ENCODE peak calls at places on chromosomes 5 and 9, in ten cellular contexts. I is adrenal gland, T is A549, L is right lobe of liver, H is GM12878, B is transverse colon, Y is stomach, O is Peyer's patch, J is uterus, N is upper lobe of left lung. S is an unnamed sample. For H3K9me3, the result is how much of the 10 kb centered on the place peaks cover.

GRCh38 chr9:126586236-126586635 is 27.5 kb upstream of the LMX1B start:
- DNase-seq in N (no peak), H (no peak), T (no peak), B (no peak), O (no peak), L (no peak), Y (no peak), I (no peak), J (no peak), S (no peak)

GRCh38 chr5:126044111-126044668 is 379.0 kb upstream of the GRAMD2B start:
- DNase-seq in L (no peak), B (no peak), N (no peak), T (no peak), H (no peak), Y (no peak), O (no peak), J (peak), I (no peak), S (no peak)

GRCh38 chr5:31867219-31867618 is 228.3 kb downstream of the PDZD2 start:
- DNase-seq in H (no peak), J (no peak), B (no peak), Y (no peak), T (no peak), I (no peak), O (no peak), L (no peak), N (no peak), S (no peak)

GRCh38 chr9:15349892-15350761 is 43.1 kb upstream of the TTC39B start:
- DNase-seq in L (no peak), O (peak), B (peak), H (no peak), I (no peak), Y (peak), N (no peak), J (no peak), T (peak), S (no peak)

GRCh38 chr5:178460174-178460573 is 130.0 kb downstream of the COL23A1 start:
- DNase-seq in J (no peak), B (no peak), N (no peak), I (no peak), H (no peak), Y (no peak), O (peak), L (no peak), T (no peak), S (no peak)

GRCh38 chr9:29625292-29625731 is 2052.0 kb upstream of the C9orf72 start:
- DNase-seq in O (no peak), T (no peak), Y (no peak), H (no peak), L (no peak), J (no peak), N (no peak), I (no peak), B (no peak), S (no peak)

GRCh38 chr9:34272146-34272545 is 56.9 kb downstream of the KIF24 start:
- DNase-seq in J (no peak), O (no peak), L (no peak), I (no peak), B (no peak), Y (no peak), H (no peak), T (no peak), N (no peak), S (no peak)

GRCh38 chr9:81182421-81182820 is 506.9 kb downstream of the TLE1 start:
- DNase-seq in H (no peak), O (no peak), B (no peak), L (no peak), T (peak), Y (no peak), I (no peak), N (no peak), J (no peak), S (no peak)

GRCh38 chr5:102527547-102527946 is 28.7 kb upstream of the SLCO6A1 start:
- DNase-seq in L (no peak), N (no peak), O (no peak), H (no peak), Y (no peak), B (no peak), J (no peak), T (no peak), I (no peak), S (no peak)

GRCh38 chr5:61881821-61882220 is 424.2 kb upstream of the KIF2A start:
- DNase-seq in I (no peak), B (no peak), Y (no peak), N (no peak), O (no peak), J (no peak), L (no peak), T (no peak), H (no peak), S (no peak)

GRCh38 chr5:40720071-40720470 is 35.7 kb downstream of the TTC33 start:
- DNase-seq in T (no peak), I (no peak), B (no peak), N (no peak), Y (no peak), H (no peak), O (no peak), L (no peak), J (no peak), S (no peak)
- H3K9me3 ChIP-seq in T (under half), I (under half), B (under half), N (under half), Y (under half), H (under half), O (under half), L (under half), J (under half), S (under half)

DNA sequence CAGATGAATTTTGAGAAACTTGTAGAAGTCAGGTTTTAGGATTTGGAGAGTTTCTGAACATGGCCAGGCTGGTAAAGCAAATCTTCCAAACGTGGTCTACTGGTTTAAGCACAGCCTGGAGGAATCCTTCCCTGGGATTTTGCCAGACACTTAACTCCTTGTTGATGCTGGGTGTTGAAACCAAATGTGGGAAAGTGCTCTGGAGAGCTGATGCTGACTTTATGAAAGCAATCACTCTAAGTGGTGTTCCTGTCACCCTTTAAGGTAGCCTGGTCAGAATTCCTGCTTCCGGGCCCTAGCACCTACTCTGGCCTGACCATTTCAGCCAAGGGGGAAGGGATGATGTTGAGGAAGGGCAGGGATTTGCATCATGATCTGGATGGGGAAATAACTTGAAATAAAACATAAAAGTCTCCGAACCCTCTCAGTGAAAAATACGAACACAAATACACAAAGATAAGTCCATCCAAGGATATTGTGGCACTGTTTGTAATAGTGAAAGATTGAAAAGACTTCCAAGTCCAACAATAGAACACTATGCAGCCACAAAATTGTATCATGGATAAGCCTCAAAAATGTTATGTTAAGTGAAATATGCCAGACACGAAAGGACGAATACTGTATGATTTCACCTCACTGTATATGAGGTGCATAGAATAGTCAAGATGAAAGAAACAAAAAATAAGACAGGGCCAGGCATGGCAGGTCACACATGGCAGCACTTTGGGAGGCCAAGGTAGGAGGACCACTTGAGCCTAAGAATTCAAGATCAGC is 57.7 kb downstream of the PDE6A start:
- DNase-seq in N (peak), J (no peak), L (no peak), T (no peak), B (no peak), Y (no peak), H (no peak), O (no peak), I (no peak), S (no peak)
- TF ChIP-seq POLR2A in N (no peak), J (no peak), L (no peak), T (no peak), B (no peak), Y (no peak), H (no peak), O (no peak), I (no peak), S (no peak)

DNA sequence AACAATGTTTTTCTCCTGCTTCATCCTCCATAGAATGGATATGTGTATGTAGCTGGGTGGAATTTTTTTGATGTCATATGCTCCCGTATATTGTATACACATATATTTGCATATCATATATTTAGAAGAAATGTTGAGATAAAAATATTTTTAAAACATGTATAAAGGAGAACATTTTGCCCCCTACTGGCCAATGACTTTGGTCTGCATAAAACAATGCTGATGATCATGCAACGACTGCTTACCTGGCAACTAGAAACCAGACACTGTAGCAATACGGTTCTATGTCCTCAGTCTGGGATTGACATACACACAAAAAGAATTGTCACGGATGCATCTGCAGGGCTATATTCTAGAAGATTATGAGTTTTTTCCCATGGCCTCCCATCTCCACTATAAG is 503.6 kb downstream of the ELAVL2 start:
- DNase-seq in J (no peak), T (no peak), I (no peak), N (no peak), H (no peak), Y (no peak), L (no peak), B (no peak), O (no peak), S (no peak)
- TF ChIP-seq CTCF in J (no peak), T (no peak), I (no peak), N (no peak), H (no peak), Y (no peak), L (peak), B (no peak), O (no peak), S (no peak)

DNA sequence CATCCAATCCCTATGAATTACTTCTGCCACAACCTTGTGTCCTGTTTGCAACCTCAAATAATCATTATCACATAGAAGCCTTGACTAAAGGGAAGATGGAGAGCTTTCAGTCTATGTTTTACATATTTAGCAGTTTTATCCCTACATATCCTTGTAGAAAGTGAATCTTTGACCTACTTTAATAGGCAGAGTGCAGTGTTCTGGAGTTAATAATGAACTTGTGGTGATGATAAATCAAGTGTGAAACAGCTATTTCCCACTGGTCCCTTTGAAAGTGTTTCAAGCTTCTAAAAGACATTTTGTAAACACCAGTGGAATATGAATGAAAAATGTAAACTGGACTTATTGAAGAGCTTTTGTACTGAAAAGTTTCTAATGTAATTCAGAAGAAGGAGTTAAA is 406.7 kb downstream of the GABRG2 start:
- DNase-seq in L (no peak), T (no peak), Y (no peak), O (no peak), I (no peak), H (no peak), N (no peak), J (no peak), B (no peak), S (no peak)
- H3K9me3 ChIP-seq in L (under half), T (under half), Y (under half), O (under half), I (under half), H (under half), N (under half), J (under half), B (under half), S (under half)

GRCh38 chr9:135480071-135480941 is 724 bp downstream of the PPP1R26 start:
- DNase-seq in L (peak), I (no peak), B (peak), J (no peak), T (peak), Y (peak), H (no peak), O (no peak), N (no peak), S (no peak)
- TF ChIP-seq POLR2A in L (no peak), I (no peak), B (peak), J (no peak), T (no peak), Y (no peak), H (no peak), O (no peak), N (peak), S (no peak)

DNA sequence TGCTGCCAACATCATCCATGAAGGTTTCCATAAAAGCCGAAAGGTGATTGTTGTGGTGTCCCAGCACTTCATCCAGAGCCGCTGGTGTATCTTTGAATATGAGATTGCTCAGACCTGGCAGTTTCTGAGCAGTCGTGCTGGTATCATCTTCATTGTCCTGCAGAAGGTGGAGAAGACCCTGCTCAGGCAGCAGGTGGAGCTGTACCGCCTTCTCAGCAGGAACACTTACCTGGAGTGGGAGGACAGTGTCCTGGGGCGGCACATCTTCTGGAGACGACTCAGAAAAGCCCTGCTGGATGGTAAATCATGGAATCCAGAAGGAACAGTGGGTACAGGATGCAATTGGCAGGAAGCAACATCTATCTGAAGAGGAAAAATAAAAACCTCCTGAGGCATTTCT is 10.1 kb downstream of the TLR4 start:
- DNase-seq in J (no peak), N (no peak), I (no peak), B (no peak), L (peak), Y (no peak), H (no peak), T (no peak), O (no peak), S (no peak)
- TF ChIP-seq CTCF in J (no peak), N (no peak), I (no peak), B (no peak), L (peak), Y (no peak), H (peak), T (no peak), O (no peak), S (no peak)

GRCh38 chr5:94471496-94471895 is 146.9 kb downstream of the KIAA0825 start:
- DNase-seq in H (no peak), J (no peak), T (no peak), Y (no peak), N (no peak), L (no peak), I (no peak), O (no peak), B (no peak), S (no peak)
- H3K9me3 ChIP-seq in H (under half), J (under half), T (under half), Y (under half), N (under half), L (under half), I (under half), O (under half), B (under half), S (under half)